ENCODE peak calls at places on chromosomes 16 and 17, in seven cellular contexts. O is dorsolateral prefrontal cortex; N is stimulated activated effector memory CD8-positive, alpha-beta T cell treated with anti-CD3 and anti-CD28 coated beads, Interleukin-12 subunit alpha, Interleukin-12 subunit beta, amount 100 ng/mL, for 72 hours; G is T1000; W is H9; Z is ELF-1; P is KG1. L is an unnamed sample.

GRCh38 chr16:27844826-27845225 is 218.7 kb downstream of the GSG1L start:
- DNase-seq in O (no peak), N (no peak), G (no peak), W (peak), Z (no peak), P (no peak), L (no peak)

GRCh38 chr17:74522381-74523090 is 8.7 kb downstream of the CD300LB start:
- DNase-seq in O (no peak), N (peak), G (no peak), W (no peak), Z (no peak), P (no peak), L (no peak)

GRCh38 chr17:27551701-27552466 is 79.1 kb upstream of the LGALS9 start:
- DNase-seq in O (no peak), N (no peak), G (peak), W (peak), Z (peak), P (no peak), L (no peak)

GRCh38 chr16:53689636-53690035 is 14.0 kb downstream of the RPGRIP1L start:
- DNase-seq in O (no peak), N (no peak), G (no peak), W (no peak), Z (no peak), P (no peak), L (no peak)

GRCh38 chr17:77770331-77771105 is 188.0 kb upstream of the TNRC6C start:
- DNase-seq in O (no peak), N (no peak), G (no peak), W (no peak), Z (peak), P (no peak), L (peak)

GRCh38 chr17:36661047-36661666 is 59.8 kb downstream of the MRM1 start:
- DNase-seq in O (peak), N (no peak), G (no peak), W (no peak), Z (no peak), P (no peak), L (no peak)

GRCh38 chr16:6020162-6020980 is 922.8 kb upstream of the EEF2KMT start:
- DNase-seq in O (peak), N (no peak), G (no peak), W (peak), Z (peak), P (no peak), L (no peak)

GRCh38 chr16:23466162-23466885 is 13.3 kb upstream of the COG7 start:
- DNase-seq in O (no peak), N (no peak), G (peak), W (no peak), Z (peak), P (no peak), L (no peak)

GRCh38 chr16:47460755-47461597 is at the start of the genes ITFG1 and PHKB:
- DNase-seq in O (peak), N (peak), G (peak), W (peak), Z (peak), P (peak), L (peak)

GRCh38 chr16:9034056-9034455 is 57.4 kb upstream of the HAPSTR1 start:
- DNase-seq in O (no peak), N (no peak), G (no peak), W (no peak), Z (no peak), P (no peak), L (no peak)

GRCh38 chr17:79814624-79814965 is 17.7 kb upstream of the CBX8 start:
- DNase-seq in O (no peak), N (no peak), G (no peak), W (peak), Z (no peak), P (no peak), L (no peak)

GRCh38 chr17:40306395-40306794 is 2.6 kb upstream of the RARA start:
- DNase-seq in O (no peak), N (no peak), G (no peak), W (no peak), Z (no peak), P (no peak), L (no peak)

GRCh38 chr16:84818989-84819643 is 669 bp upstream of the CRISPLD2 start:
- DNase-seq in O (no peak), N (no peak), G (no peak), W (peak), Z (no peak), P (no peak), L (no peak)

GRCh38 chr17:68706351-68706750 is 105.2 kb upstream of the FAM20A start:
- DNase-seq in O (no peak), N (no peak), G (no peak), W (no peak), Z (no peak), P (no peak), L (no peak)

GRCh38 chr17:76492989-76493501 is 8.2 kb downstream of the RHBDF2 start:
- DNase-seq in O (no peak), N (peak), G (peak), W (no peak), Z (no peak), P (peak), L (no peak)

GRCh38 chr17:30555942-30556341 is 78.7 kb downstream of the GOSR1 start:
- DNase-seq in O (no peak), N (no peak), G (no peak), W (no peak), Z (no peak), P (no peak), L (no peak)

GRCh38 chr16:445566-445965 is 20.1 kb downstream of the RAB11FIP3 start:
- DNase-seq in O (peak), N (no peak), G (no peak), W (no peak), Z (no peak), P (no peak), L (no peak)

GRCh38 chr16:82700541-82701240 is 73.9 kb downstream of the CDH13 start:
- DNase-seq in O (no peak), N (no peak), G (no peak), W (no peak), Z (no peak), P (no peak), L (peak)

GRCh38 chr16:29664133-29664912 is 1.3 kb downstream of the SPN start:
- DNase-seq in O (no peak), N (peak), G (no peak), W (no peak), Z (no peak), P (no peak), L (no peak)

GRCh38 chr16:84618428-84619102 is 687 bp upstream of the COTL1 start:
- DNase-seq in O (peak), N (no peak), G (peak), W (peak), Z (peak), P (no peak), L (peak)

GRCh38 chr17:16407911-16408588 is 7.3 kb upstream of the TRPV2 start:
- DNase-seq in O (peak), N (no peak), G (no peak), W (peak), Z (no peak), P (no peak), L (peak)

GRCh38 chr16:50245417-50246298 is 20.7 kb upstream of the ADCY7 start:
- DNase-seq in O (no peak), N (peak), G (no peak), W (no peak), Z (peak), P (no peak), L (no peak)

GRCh38 chr17:40026816-40027613 is 11.8 kb downstream of the CSF3 start:
- DNase-seq in O (peak), N (peak), G (peak), W (peak), Z (peak), P (peak), L (peak)

GRCh38 chr17:20092973-20093626 is 83.9 kb downstream of the SPECC1 start:
- DNase-seq in O (no peak), N (no peak), G (no peak), W (no peak), Z (no peak), P (no peak), L (no peak)

GRCh38 chr17:41891135-41892065 is 26.2 kb upstream of the KLHL11 start:
- DNase-seq in O (no peak), N (no peak), G (no peak), W (no peak), Z (no peak), P (no peak), L (no peak)

GRCh38 chr17:39118674-39119419 is 32.6 kb downstream of the PLXDC1 start:
- DNase-seq in O (no peak), N (no peak), G (no peak), W (no peak), Z (no peak), P (no peak), L (no peak)

GRCh38 chr17:72913315-72913714 is 179.2 kb downstream of the SLC39A11 start:
- DNase-seq in O (no peak), N (no peak), G (no peak), W (no peak), Z (no peak), P (no peak), L (peak)

GRCh38 chr17:60330731-60331130 is 61.2 kb downstream of the USP32 start:
- DNase-seq in O (no peak), N (no peak), G (no peak), W (no peak), Z (no peak), P (no peak), L (no peak)

GRCh38 chr17:5662409-5663150 is 78.3 kb upstream of the NLRP1 start:
- DNase-seq in O (no peak), N (no peak), G (no peak), W (no peak), Z (no peak), P (no peak), L (no peak)

GRCh38 chr16:4655801-4656200 is 31.2 kb downstream of the MGRN1 start:
- DNase-seq in O (no peak), N (no peak), G (no peak), W (no peak), Z (no peak), P (no peak), L (no peak)

GRCh38 chr17:16986391-16986790 is 14.5 kb upstream of the TNFRSF13B start:
- DNase-seq in O (no peak), N (no peak), G (no peak), W (no peak), Z (peak), P (no peak), L (peak)

GRCh38 chr17:78789663-78790181 is 7.6 kb upstream of the CYTH1 start:
- DNase-seq in O (peak), N (no peak), G (no peak), W (no peak), Z (no peak), P (no peak), L (no peak)